ENCODE peak calls at places on chromosomes 4 and X, in five cellular contexts. G is neuronal stem cell, T is mesenchymal stem cell, K is H9, V is H1. R is an unnamed sample.

GRCh38 chrX:34275710-34276109 is 143.6 kb upstream of the FAM47A start:
- DNase-seq in G (no peak), T (no peak), K (no peak), V (no peak), R (no peak)

GRCh38 chr4:162409048-162409447 is 245.2 kb upstream of the FSTL5 start:
- DNase-seq in G (no peak), T (no peak), K (no peak), V (no peak), R (no peak)

GRCh38 chr4:140071806-140072205 is 82.2 kb downstream of the MAML3 start:
- DNase-seq in G (no peak), T (no peak), K (no peak), V (no peak), R (peak)

GRCh38 chr4:47287735-47288134 is 175.8 kb downstream of the COMMD8 start:
- DNase-seq in G (no peak), T (peak), K (no peak), V (no peak), R (peak)

GRCh38 chr4:137534516-137534915 is 2.2 kb upstream of the PCDH18 start:
- DNase-seq in G (no peak), T (no peak), K (no peak), V (no peak), R (no peak)

GRCh38 chr4:21845663-21846062 is 102.9 kb downstream of the KCNIP4 start:
- DNase-seq in G (no peak), T (no peak), K (no peak), V (no peak), R (no peak)

GRCh38 chr4:17511950-17512795 is at the start of gene QDPR:
- DNase-seq in G (peak), T (peak), K (peak), V (peak), R (peak)

GRCh38 chr4:74189331-74190043 is 31.6 kb downstream of the MTHFD2L start:
- DNase-seq in G (peak), T (peak), K (no peak), V (no peak), R (peak)

GRCh38 chrX:133676344-133677122 is 261.2 kb upstream of the GPC4 start:
- DNase-seq in G (no peak), T (no peak), K (no peak), V (no peak), R (no peak)

GRCh38 chr4:182448281-182449151 is 205.3 kb downstream of the TENM3 start:
- DNase-seq in G (peak), T (peak), K (peak), V (peak), R (peak)

GRCh38 chrX:153460826-153461225 is 9.6 kb downstream of the HAUS7 start:
- DNase-seq in G (no peak), T (peak), K (peak), V (no peak), R (no peak)

GRCh38 chr4:13762126-13762525 is 134.6 kb upstream of the BOD1L1 start:
- DNase-seq in G (no peak), T (no peak), K (no peak), V (no peak), R (no peak)

GRCh38 chr4:169243808-169244207 is 26.9 kb downstream of the SH3RF1 start:
- DNase-seq in G (no peak), T (no peak), K (no peak), V (no peak), R (no peak)

GRCh38 chr4:31422006-31422405 is 701.8 kb downstream of the PCDH7 start:
- DNase-seq in G (no peak), T (no peak), K (no peak), V (no peak), R (no peak)

GRCh38 chr4:155025762-155026457 is 182.5 kb upstream of the NPY2R start:
- DNase-seq in G (peak), T (no peak), K (peak), V (peak), R (peak)

GRCh38 chrX:110425222-110425621 is 66.6 kb downstream of the RTL9 start:
- DNase-seq in G (no peak), T (no peak), K (no peak), V (no peak), R (no peak)

GRCh38 chrX:31223817-31224216 is 152.0 kb upstream of the FTHL17 start:
- DNase-seq in G (no peak), T (peak), K (no peak), V (no peak), R (no peak)

GRCh38 chrX:9646471-9647038 is 119.1 kb downstream of the GPR143 start:
- DNase-seq in G (no peak), T (peak), K (no peak), V (no peak), R (no peak)

GRCh38 chr4:88022289-88022688 is 14.9 kb downstream of the PKD2 start:
- DNase-seq in G (no peak), T (peak), K (no peak), V (no peak), R (no peak)

GRCh38 chr4:186743261-186743660 is 19.6 kb upstream of the FAT1 start:
- DNase-seq in G (no peak), T (no peak), K (no peak), V (no peak), R (peak)

GRCh38 chr4:30720656-30721352 is 635 bp downstream of the PCDH7 start:
- DNase-seq in G (peak), T (peak), K (peak), V (no peak), R (no peak)

GRCh38 chrX:48969471-48969870 is 2.2 kb downstream of the KCND1 start:
- DNase-seq in G (no peak), T (no peak), K (no peak), V (no peak), R (no peak)

GRCh38 chrX:38124000-38124399 is 96.7 kb downstream of the SRPX start:
- DNase-seq in G (no peak), T (no peak), K (no peak), V (no peak), R (no peak)

GRCh38 chr4:14906805-14907204 is 95.5 kb upstream of the CPEB2 start:
- DNase-seq in G (no peak), T (no peak), K (no peak), V (no peak), R (no peak)

GRCh38 chr4:51942108-51942832 is 77.9 kb downstream of the LRRC66 start:
- DNase-seq in G (no peak), T (no peak), K (no peak), V (no peak), R (no peak)

GRCh38 chr4:88630756-88631155 is 38.5 kb downstream of the HERC3 start:
- DNase-seq in G (no peak), T (peak), K (no peak), V (no peak), R (no peak)

GRCh38 chrX:99051639-99052038 is 1358.4 kb downstream of the PCDH19 start:
- DNase-seq in G (no peak), T (no peak), K (no peak), V (no peak), R (no peak)

GRCh38 chr4:28225689-28226353 is 1365.2 kb downstream of the STIM2 start:
- DNase-seq in G (no peak), T (no peak), K (no peak), V (no peak), R (no peak)

GRCh38 chr4:186557486-186557885 is 2.1 kb upstream of the MTNR1A start:
- DNase-seq in G (no peak), T (peak), K (no peak), V (no peak), R (no peak)

GRCh38 chr4:98540803-98541202 is 117.6 kb downstream of the TSPAN5 start:
- DNase-seq in G (no peak), T (no peak), K (no peak), V (no peak), R (no peak)

GRCh38 chr4:98544141-98544817 is 114.1 kb downstream of the TSPAN5 start:
- DNase-seq in G (no peak), T (no peak), K (no peak), V (no peak), R (no peak)

GRCh38 chr4:98542011-98542410 is 116.4 kb downstream of the TSPAN5 start:
- DNase-seq in G (no peak), T (no peak), K (no peak), V (no peak), R (no peak)

GRCh38 chr4:98546910-98547544 is 111.4 kb downstream of the TSPAN5 start:
- DNase-seq in G (no peak), T (no peak), K (no peak), V (no peak), R (no peak)

GRCh38 chr4:98544818-98545399 is 113.5 kb downstream of the TSPAN5 start:
- DNase-seq in G (no peak), T (no peak), K (no peak), V (no peak), R (no peak)
- H2AK5ac ChIP-seq in G (no peak), T (no peak), K (no peak), V (no peak), R (no peak)

GRCh38 chr4:150252741-150253140 is 174.5 kb downstream of the DCLK2 start:
- DNase-seq in G (no peak), T (no peak), K (no peak), V (no peak), R (no peak)

GRCh38 chr4:150250998-150251651 is 172.9 kb downstream of the DCLK2 start:
- DNase-seq in G (no peak), T (no peak), K (no peak), V (no peak), R (no peak)

GRCh38 chr4:150253416-150253815 is 175.2 kb downstream of the DCLK2 start:
- DNase-seq in G (no peak), T (no peak), K (no peak), V (no peak), R (no peak)

GRCh38 chr4:150251752-150252190 is 173.5 kb downstream of the DCLK2 start:
- DNase-seq in G (no peak), T (no peak), K (peak), V (no peak), R (no peak)

GRCh38 chr4:150252306-150252705 is 174.1 kb downstream of the DCLK2 start:
- DNase-seq in G (no peak), T (no peak), K (no peak), V (no peak), R (no peak)
- H2BK12ac ChIP-seq in G (no peak), T (no peak), K (no peak), V (no peak), R (no peak)

DNA sequence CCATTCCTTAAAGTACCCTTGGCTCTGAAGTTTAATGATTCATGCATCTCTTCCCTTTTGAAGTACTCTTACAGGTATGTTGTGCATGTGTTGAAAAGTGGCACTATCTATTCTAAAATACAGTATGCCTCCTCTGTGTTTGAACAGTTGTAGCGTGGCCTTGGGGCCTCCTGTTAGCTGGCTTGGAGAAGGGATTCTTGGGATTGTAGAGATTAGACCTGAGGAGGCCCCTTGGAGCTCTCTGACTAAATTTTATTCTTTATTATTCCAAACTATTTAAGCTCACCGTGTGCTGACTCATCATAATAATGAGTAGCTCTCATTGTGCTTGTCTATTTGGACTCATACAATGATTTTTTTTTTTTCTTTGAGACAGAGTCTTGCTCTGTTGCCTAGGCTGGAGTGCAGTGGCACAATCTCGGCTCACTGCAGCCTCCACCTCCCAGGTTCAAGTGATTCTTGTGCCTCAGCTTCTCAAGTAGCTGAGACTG is 38.5 kb downstream of the HTT start:
- DNase-seq in G (no peak), T (no peak), K (no peak), V (no peak), R (no peak)
- H3K4me2 ChIP-seq in G (no peak), T (no peak), K (no peak), V (no peak), R (no peak)

DNA sequence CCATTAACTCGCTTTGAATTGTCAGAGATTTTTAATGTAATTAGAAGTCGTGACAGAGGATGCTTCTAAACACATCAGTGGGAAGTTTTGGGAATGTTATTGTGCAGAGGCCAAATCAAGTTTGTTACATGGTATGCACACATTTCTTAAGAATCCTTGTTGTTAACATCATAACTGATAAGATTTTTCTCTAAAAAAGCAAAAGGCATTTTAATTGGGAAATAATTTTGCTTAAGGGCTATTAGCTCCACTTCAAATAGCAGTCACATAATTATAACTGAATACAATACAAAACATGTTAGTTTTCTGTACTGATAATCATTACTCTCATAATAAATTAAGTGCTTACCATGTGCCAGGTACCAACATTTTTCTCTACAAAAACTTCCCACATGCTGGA is 90.7 kb upstream of the MYOZ2 start:
- DNase-seq in G (no peak), T (no peak), K (no peak), V (no peak), R (peak)
- H2AK5ac ChIP-seq in G (no peak), T (no peak), K (no peak), V (no peak), R (no peak)

DNA sequence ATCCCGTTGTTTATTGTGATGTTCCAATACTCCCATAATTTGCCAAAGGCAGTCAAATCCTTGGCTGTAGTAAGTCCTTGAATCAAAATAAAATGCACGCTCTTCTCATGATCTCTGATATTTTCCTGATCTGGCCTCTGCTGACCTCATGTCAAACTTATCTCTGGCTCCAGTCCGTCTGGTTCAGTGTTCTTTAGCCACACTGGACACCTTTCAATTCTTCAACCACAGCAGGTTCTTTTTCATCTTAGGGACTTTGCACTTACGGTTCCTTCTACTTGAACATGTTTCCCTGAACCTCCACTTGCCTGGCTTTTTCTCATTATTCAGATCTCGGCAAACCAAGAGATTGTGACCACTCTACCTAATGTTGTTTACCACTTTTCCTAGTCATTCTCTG is 10.3 kb downstream of the ENPEP start:
- DNase-seq in G (no peak), T (no peak), K (no peak), V (no peak), R (no peak)
- H2BK12ac ChIP-seq in G (no peak), T (no peak), K (no peak), V (no peak), R (peak)

DNA sequence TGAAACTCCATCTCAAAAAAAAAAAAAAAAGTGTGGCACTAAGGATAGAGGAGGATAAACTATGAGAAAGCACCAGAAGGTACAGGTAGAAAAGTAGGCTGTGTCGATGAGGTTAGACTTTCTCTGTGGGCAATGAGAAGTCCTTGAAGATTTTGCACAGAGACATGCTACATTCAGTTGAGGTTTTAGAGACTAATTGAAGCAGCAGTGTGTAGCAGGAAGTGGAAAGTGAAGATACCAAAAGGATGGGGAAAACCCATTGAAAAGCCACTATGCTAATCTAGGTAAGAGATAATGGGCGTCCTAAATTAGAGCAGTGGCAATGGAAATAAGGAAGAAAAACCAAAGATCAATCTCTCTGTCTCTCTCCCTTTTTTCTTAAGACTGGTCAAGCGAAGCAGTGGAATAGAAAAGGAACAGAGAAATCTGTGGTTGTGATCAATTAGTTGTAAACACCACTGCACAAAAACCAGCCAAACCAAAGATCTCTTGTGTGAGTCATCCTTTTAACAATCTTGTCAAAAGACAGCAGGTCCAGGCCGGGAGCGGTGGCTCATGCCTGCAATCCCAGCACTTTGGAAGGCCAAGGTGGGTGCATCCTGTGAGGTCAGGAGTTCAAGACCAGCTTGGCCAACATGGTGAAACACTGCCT is 3.5 kb downstream of the SPINK2 start:
- DNase-seq in G (no peak), T (peak), K (no peak), V (no peak), R (no peak)
- H3K4me2 ChIP-seq in G (no peak), T (no peak), K (no peak), V (no peak), R (no peak)

GRCh38 chr4:6693274-6694176 is at the start of gene S100P:
- DNase-seq in G (no peak), T (no peak), K (no peak), V (no peak), R (peak)

GRCh38 chr4:6695660-6696581 is 2.2 kb downstream of the S100P start:
- DNase-seq in G (no peak), T (peak), K (no peak), V (no peak), R (peak)

GRCh38 chr4:6694177-6694901 is 661 bp downstream of the S100P start:
- DNase-seq in G (no peak), T (no peak), K (no peak), V (no peak), R (peak)

GRCh38 chr4:6692379-6692778 is 1.3 kb upstream of the S100P start:
- DNase-seq in G (no peak), T (no peak), K (no peak), V (no peak), R (peak)

DNA sequence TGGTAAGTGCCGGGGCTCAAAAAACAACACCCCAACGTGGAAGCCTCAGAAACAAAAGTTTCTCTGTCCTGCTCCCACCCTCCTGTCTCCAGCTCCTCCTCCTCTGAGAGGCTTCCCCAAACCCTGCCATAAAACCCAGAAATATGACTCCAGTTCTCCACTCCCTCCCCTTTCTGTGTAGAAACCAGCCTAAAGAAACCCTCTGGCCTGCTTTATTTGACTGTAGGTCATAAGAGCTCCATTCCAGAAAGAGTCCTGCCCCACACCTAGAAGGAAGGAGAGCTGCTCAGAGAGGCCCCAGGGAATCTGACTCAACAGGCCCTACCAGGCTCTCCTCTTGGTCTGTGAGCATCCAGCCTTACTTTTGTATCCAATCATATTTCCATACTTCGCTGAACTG is 872 bp upstream of the S100P start:
- DNase-seq in G (no peak), T (no peak), K (no peak), V (no peak), R (peak)
- H2AK5ac ChIP-seq in G (no peak), T (no peak), K (no peak), V (no peak), R (peak)

GRCh38 chr4:4945021-4945420 is 74.2 kb downstream of the CYTL1 start:
- DNase-seq in G (no peak), T (no peak), K (no peak), V (no peak), R (no peak)

GRCh38 chr4:4937926-4938325 is 78.5 kb downstream of the MSX1 start:
- DNase-seq in G (no peak), T (no peak), K (no peak), V (no peak), R (no peak)

GRCh38 chr4:4942658-4943057 is 76.6 kb downstream of the CYTL1 start:
- DNase-seq in G (no peak), T (no peak), K (no peak), V (no peak), R (no peak)

GRCh38 chr4:4946416-4946815 is 72.8 kb downstream of the CYTL1 start:
- DNase-seq in G (no peak), T (no peak), K (no peak), V (no peak), R (no peak)

GRCh38 chr4:4941741-4942140 is 77.5 kb downstream of the CYTL1 start:
- DNase-seq in G (no peak), T (no peak), K (no peak), V (no peak), R (no peak)
- H2BK12ac ChIP-seq in G (no peak), T (no peak), K (no peak), V (no peak), R (no peak)

DNA sequence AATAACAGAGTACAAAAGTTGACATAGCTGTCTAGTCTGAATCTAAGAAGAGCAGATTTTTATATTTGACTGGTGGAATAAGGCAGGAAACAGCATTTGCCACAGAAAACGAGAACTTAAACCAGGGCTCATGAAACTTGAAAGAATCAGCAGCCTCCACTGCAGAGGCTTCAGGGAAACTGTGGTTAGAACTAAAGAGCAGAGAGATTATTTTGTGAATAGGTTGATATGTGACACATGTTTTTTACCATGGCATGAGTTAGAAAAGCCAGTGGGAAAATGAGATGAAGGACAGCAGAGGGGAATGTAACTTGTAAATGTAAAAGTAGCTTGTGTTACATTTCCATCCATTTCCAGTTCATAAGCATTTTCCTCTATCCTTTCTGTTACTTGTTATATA is 63.7 kb upstream of the CAMK2D start:
- DNase-seq in G (no peak), T (no peak), K (no peak), V (no peak), R (no peak)
- H3K4me2 ChIP-seq in G (no peak), T (no peak), K (no peak), V (no peak), R (no peak)

R was measured in trophoblast cell.